ENCODE peak calls at places on chromosomes 6 and 20, in eight cellular contexts. A, Z, Y, W, L, K, E and N are unnamed samples.

GRCh38 chr20:5216663-5217062 is 89.9 kb downstream of the CDS2 start:
- DNase-seq in L (no peak), E (no peak), K (no peak), A (no peak), Y (no peak), W (no peak), Z (no peak), N (no peak)

GRCh38 chr6:148747493-148748160 is 797 bp downstream of the UST start:
- DNase-seq in K (no peak), L (no peak), Y (peak; percentile 45), E (peak; percentile 53), Z (peak; percentile 49), W (peak; percentile 53), A (peak; percentile 80), N (peak; percentile 41)

GRCh38 chr20:47681977-47682812 is 103.1 kb downstream of the SULF2 start:
- DNase-seq in Z (no peak), A (no peak), Y (no peak), W (no peak), E (peak; percentile 65), L (no peak), K (no peak), N (no peak)

GRCh38 chr20:49356676-49357075 is 78.8 kb upstream of the ZNFX1 start:
- DNase-seq in L (no peak), Y (no peak), A (no peak), K (no peak), Z (no peak), E (no peak), W (no peak), N (no peak)

GRCh38 chr6:143620461-143620860 is 57.3 kb upstream of the PHACTR2 start:
- DNase-seq in Y (peak; percentile 34), K (no peak), W (no peak), E (no peak), L (no peak), A (no peak), Z (no peak), N (no peak)

GRCh38 chr6:32133786-32134185 is 3.7 kb upstream of the FKBPL start:
- DNase-seq in E (no peak), L (no peak), Y (peak; percentile 51), A (no peak), K (no peak), Z (no peak), W (no peak), N (no peak)

GRCh38 chr20:57309544-57310115 is 20.0 kb upstream of the SPO11 start:
- DNase-seq in A (no peak), E (no peak), Z (no peak), Y (no peak), L (no peak), W (no peak), K (no peak), N (no peak)

GRCh38 chr6:157513004-157513603 is 132.1 kb downstream of the ZDHHC14 start:
- DNase-seq in W (no peak), Z (no peak), E (no peak), L (no peak), A (no peak), Y (no peak), K (no peak), N (no peak)

GRCh38 chr6:54916858-54917257 is 70.3 kb downstream of the FAM83B start:
- DNase-seq in Z (no peak), L (peak; percentile 71), W (no peak), K (no peak), Y (peak; percentile 10), E (no peak), A (no peak), N (no peak)

GRCh38 chr20:1912056-1912455 is 16.8 kb downstream of the SIRPA start:
- DNase-seq in L (no peak), K (no peak), Y (peak; percentile 32), Z (no peak), A (no peak), W (no peak), E (no peak), N (no peak)

GRCh38 chr20:60137657-60138245 is 179.5 kb downstream of the CDH26 start:
- DNase-seq in K (no peak), Y (no peak), A (peak; percentile 42), L (no peak), W (no peak), E (no peak), Z (no peak), N (peak; percentile 50)

GRCh38 chr6:148509152-148509571 is 166.5 kb downstream of the SASH1 start:
- DNase-seq in W (no peak), L (no peak), A (no peak), Z (no peak), E (no peak), K (no peak), Y (peak; percentile 74), N (no peak)

GRCh38 chr6:145808239-145808638 is 6.4 kb downstream of the FBXO30 start:
- DNase-seq in A (no peak), Z (no peak), E (no peak), L (no peak), W (no peak), K (no peak), Y (no peak), N (no peak)

GRCh38 chr6:167978607-167979006 is 18.9 kb upstream of the KIF25 start:
- DNase-seq in L (no peak), E (no peak), Y (no peak), A (no peak), Z (no peak), W (no peak), K (no peak), N (no peak)

GRCh38 chr20:11193241-11193640 is 519.4 kb upstream of the JAG1 start:
- DNase-seq in W (no peak), Z (no peak), E (no peak), L (no peak), A (no peak), K (no peak), Y (peak; percentile 46), N (no peak)

GRCh38 chr20:25007491-25008305 is 15.1 kb upstream of the APMAP start:
- DNase-seq in E (no peak), Z (no peak), L (no peak), A (no peak), W (peak; percentile 43), K (no peak), Y (no peak), N (no peak)

GRCh38 chr20:51187318-51187717 is 164.4 kb upstream of the KCNG1 start:
- DNase-seq in W (no peak), L (no peak), A (no peak), Z (no peak), Y (no peak), K (no peak), E (no peak), N (no peak)

GRCh38 chr6:158069800-158070195 is 88.1 kb downstream of the SYNJ2 start:
- DNase-seq in Y (peak; percentile 85), A (no peak), E (no peak), W (no peak), Z (no peak), L (no peak), K (no peak), N (no peak)

GRCh38 chr6:13262302-13263006 is 65.9 kb downstream of the TBC1D7 start:
- DNase-seq in A (no peak), L (no peak), K (no peak), E (no peak), Y (no peak), Z (no peak), W (no peak), N (no peak)

GRCh38 chr6:47733879-47734558 is 35.6 kb downstream of the ADGRF4 start:
- DNase-seq in L (no peak), K (peak; percentile 1), E (no peak), A (no peak), Z (no peak), Y (no peak), W (no peak), N (peak; percentile 24)
- TF ChIP-seq CTCF in L (peak; percentile 30), K (no peak), E (no peak), A (no peak), Z (peak; percentile 74), Y (no peak), W (peak; percentile 13), N (peak; percentile 57)

GRCh38 chr6:5379647-5380242 is 118.4 kb downstream of the FARS2 start:
- DNase-seq in A (peak; percentile 61), Y (no peak), W (no peak), K (no peak), L (peak; percentile 18), Z (peak; percentile 22), E (peak; percentile 42), N (peak; percentile 54)
- TF ChIP-seq CTCF in A (peak; percentile 58), Y (peak; percentile 51), W (no peak), K (peak; percentile 75), L (peak; percentile 81), Z (peak; percentile 72), E (peak; percentile 24), N (peak; percentile 56)

DNA sequence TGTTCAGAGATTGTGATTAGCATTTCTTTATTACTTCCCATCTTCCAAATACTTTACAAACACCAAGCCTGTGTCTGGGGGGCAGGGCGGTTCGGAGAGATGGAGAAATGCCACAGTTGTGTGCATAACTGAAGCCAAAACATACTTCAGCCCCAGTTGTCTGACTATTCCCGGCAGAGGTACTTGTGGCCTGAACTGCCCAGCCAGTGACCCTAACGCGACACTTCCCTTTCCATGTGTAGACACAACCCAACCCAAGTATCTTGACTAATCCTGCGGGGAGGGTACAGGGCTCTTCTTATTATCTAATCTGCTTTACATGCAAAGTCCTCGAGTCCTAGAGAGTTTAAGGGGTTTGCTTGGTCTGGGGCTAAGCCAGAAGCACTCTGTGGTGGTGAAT is 46.2 kb downstream of the ISM1 start:
- DNase-seq in A (no peak), W (no peak), Y (no peak), K (no peak), L (no peak), Z (no peak), E (no peak), N (no peak)
- TF ChIP-seq CTCF in A (no peak), W (no peak), Y (no peak), K (no peak), L (no peak), Z (no peak), E (no peak), N (no peak)

GRCh38 chr6:77123527-77123926 is 339.8 kb downstream of the HTR1B start:
- DNase-seq in L (no peak), A (no peak), E (no peak), W (no peak), Y (no peak), K (no peak), Z (no peak), N (no peak)

GRCh38 chr6:77124604-77125003 is 338.7 kb downstream of the HTR1B start:
- DNase-seq in Y (peak; percentile 10), Z (no peak), A (no peak), E (no peak), L (no peak), W (no peak), K (no peak), N (no peak)
- TF ChIP-seq CTCF in Y (no peak), Z (no peak), A (no peak), E (no peak), L (peak; percentile 22), W (no peak), K (no peak), N (no peak)